ENCODE peak calls at places on chromosomes 3 and 15, in six cellular contexts. R is H1, K is colonic mucosa, S is fibroblast of lung, I is neural progenitor cell, Y is SK-N-MC. M is an unnamed sample.
A peak's percentile ranks its signal among the peaks of the same experiment; 100 is the strongest.

GRCh38 chr15:63803106-63803886 is 30.5 kb downstream of the HERC1 start:
- DNase-seq in R (no peak), K (no peak), S (peak; percentile 51), I (no peak), Y (no peak), M (no peak)

GRCh38 chr3:177800565-177800964 is 603.3 kb upstream of the TBL1XR1 start:
- DNase-seq in R (no peak), K (no peak), S (peak; percentile 56), I (no peak), Y (no peak), M (no peak)

GRCh38 chr3:78734048-78734637 is 1033.7 kb downstream of the ROBO1 start:
- DNase-seq in R (no peak), K (no peak), S (peak; percentile 74), I (no peak), Y (no peak), M (no peak)

GRCh38 chr3:136120373-136121348 is 75.5 kb downstream of the MSL2 start:
- DNase-seq in R (no peak), K (no peak), S (peak; percentile 81), I (no peak), Y (peak; percentile 97), M (peak; percentile 61)

GRCh38 chr15:101121511-101122090 is 130.2 kb downstream of the CHSY1 start:
- DNase-seq in R (peak; percentile 78), K (peak; percentile 58), S (peak; percentile 65), I (peak; percentile 61), Y (no peak), M (peak; percentile 52)

GRCh38 chr3:148975277-148975676 is 16.1 kb upstream of the GYG1 start:
- DNase-seq in R (no peak), K (no peak), S (no peak), I (no peak), Y (no peak), M (peak; percentile 46)

GRCh38 chr3:136396916-136397315 is 146.8 kb downstream of the PCCB start:
- DNase-seq in R (no peak), K (no peak), S (peak; percentile 24), I (no peak), Y (no peak), M (no peak)

GRCh38 chr15:61038387-61038786 is 190.7 kb downstream of the RORA start:
- DNase-seq in R (no peak), K (peak; percentile 31), S (no peak), I (no peak), Y (no peak), M (no peak)

GRCh38 chr3:67296039-67296892 is 298.2 kb downstream of the KBTBD8 start:
- DNase-seq in R (peak; percentile 47), K (no peak), S (no peak), I (no peak), Y (no peak), M (no peak)

GRCh38 chr3:28188686-28189085 is 52.7 kb upstream of the CMC1 start:
- DNase-seq in R (no peak), K (no peak), S (no peak), I (no peak), Y (no peak), M (no peak)

DNA sequence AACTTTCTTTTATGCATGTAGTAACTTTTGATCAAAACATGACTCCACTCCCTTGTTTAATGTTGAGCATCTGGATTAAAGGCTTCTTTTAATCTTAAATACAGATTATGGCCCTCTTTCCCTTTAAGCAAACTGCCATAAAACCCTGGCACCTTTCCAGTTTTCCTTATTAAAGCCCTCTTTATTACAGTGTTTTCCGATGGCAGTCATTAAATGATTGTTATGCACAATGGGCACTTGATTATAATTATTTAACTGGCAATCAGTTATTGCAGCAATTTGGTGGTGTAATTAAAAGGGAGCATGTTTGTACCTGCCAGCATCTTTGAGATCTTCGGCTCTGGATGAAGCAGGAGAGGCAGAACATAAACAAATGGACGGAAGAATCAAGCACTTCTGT is 166.9 kb downstream of the VGLL4 start:
- DNase-seq in R (no peak), K (peak; percentile 32), S (no peak), I (no peak), Y (no peak), M (no peak)
- H3K4me3 ChIP-seq in R (no peak overlapping the region), K (no peak overlapping the region), S (no peak overlapping the region), I (no peak overlapping the region), Y (no peak overlapping the region), M (no peak overlapping the region)

GRCh38 chr3:140931801-140932200 is 9.8 kb upstream of the SLC25A36 start:
- DNase-seq in R (no peak), K (no peak), S (peak; percentile 27), I (no peak), Y (no peak), M (no peak)
- H3K9ac ChIP-seq in R (no peak overlapping the region), K (no peak overlapping the region), S (no peak overlapping the region), I (no peak overlapping the region), Y (no peak overlapping the region), M (no peak overlapping the region)

DNA sequence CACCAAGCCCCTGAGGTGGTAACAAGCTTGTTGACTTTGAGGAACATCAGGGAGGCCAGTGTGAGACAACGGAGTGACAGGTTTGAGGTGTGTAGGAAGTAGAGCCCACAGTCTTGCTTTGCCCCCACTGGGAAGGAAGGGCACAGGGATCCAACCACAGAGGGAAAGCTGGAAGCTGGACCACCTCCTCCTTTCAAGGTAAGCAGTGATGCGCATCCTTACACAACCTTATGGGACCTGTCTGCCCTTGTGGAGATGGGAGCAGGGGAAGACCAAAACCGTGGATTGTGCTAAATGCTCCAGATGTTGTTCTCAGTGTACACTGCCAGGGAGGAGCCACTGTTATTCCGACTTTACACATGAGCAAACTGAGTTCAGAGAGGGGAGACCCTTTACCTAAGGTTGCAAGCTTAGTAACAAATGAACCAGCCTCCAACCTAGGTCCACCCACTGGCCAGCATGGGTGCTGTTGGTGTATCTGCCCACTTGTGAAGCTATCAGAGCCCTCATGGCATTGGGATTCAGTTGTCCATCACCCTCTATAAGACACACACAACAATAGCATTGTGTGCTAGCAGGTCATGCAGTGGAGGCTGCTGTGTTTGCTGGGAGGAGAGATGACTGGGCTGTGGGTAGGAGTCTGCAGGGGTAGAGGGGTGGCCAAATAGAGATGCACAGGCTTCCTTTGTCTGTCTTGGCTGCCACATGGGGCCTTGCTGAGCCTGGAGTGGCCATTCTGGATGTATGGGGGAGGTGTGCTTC is 600 bp upstream of the LSMEM2 start:
- DNase-seq in R (no peak), K (no peak), S (no peak), I (no peak), Y (no peak), M (no peak)
- H3K27ac ChIP-seq in R (no peak overlapping the region), K (no peak overlapping the region), S (no peak overlapping the region), I (no peak overlapping the region), Y (no peak overlapping the region), M (no peak overlapping the region)

GRCh38 chr15:88401269-88401971 is 65.8 kb downstream of the MRPL46 start:
- DNase-seq in R (no peak), K (no peak), S (no peak), I (no peak), Y (no peak), M (peak; percentile 77)

GRCh38 chr15:88401972-88402656 is 65.1 kb downstream of the MRPL46 start:
- DNase-seq in R (no peak), K (no peak), S (no peak), I (peak; percentile 68), Y (no peak), M (peak; percentile 79)

GRCh38 chr15:88400069-88400468 is 67.1 kb downstream of the MRPL46 start:
- DNase-seq in R (no peak), K (no peak), S (no peak), I (no peak), Y (no peak), M (no peak)

GRCh38 chr15:88400591-88400990 is 66.6 kb downstream of the MRPL46 start:
- DNase-seq in R (no peak), K (no peak), S (no peak), I (peak; percentile 36), Y (no peak), M (peak; percentile 88)

DNA sequence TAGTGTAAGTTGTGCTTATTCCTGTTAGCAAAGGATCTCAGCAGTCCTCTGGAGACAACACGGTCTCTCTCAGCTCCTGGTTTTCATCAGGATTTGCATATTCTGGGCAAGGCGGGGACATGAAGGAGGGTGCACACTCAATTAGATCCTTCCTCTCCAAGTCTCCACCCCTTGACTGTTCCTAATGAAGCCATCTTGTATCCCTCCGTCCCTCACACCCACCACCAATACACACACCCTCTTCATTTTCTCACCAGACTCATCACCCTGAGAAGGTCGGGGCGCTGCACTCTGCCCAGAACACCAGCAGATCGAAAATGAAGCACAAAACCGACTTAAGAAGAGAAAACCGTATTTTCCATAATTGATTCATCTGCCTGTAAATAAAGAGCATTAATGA is 63.7 kb downstream of the MRPL46 start:
- DNase-seq in R (no peak), K (no peak), S (no peak), I (no peak), Y (no peak), M (no peak)
- H3K4me3 ChIP-seq in R (no peak overlapping the region), K (no peak overlapping the region), S (no peak overlapping the region), I (no peak overlapping the region), Y (peak overlapping the region; percentile 64), M (no peak overlapping the region)

DNA sequence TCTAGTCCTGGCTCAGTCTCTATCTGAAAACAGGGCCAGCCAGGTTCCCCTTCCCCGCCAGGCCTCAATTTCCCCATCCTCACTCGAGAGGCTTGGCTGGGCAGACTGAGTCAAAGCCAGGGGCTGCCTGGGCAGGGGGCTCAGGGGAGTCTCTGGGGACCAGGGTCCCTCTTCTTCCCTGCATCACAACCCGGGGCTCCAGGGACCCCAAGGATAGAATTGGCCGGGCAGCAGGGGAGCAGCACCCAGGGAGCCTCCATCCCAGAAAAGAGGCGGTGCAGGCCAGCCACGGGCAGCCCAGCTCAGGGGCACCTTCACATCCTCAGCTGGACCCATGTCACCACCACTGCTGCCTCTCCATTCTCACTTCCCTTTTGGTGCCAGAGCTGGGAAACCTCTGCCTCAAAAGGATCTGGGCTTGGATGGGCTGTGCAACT is 13.3 kb upstream of the PLXND1 start:
- DNase-seq in R (no peak), K (no peak), S (no peak), I (no peak), Y (no peak), M (no peak)
- H3K9ac ChIP-seq in R (no peak overlapping the region), K (no peak overlapping the region), S (no peak overlapping the region), I (no peak overlapping the region), Y (no peak overlapping the region), M (no peak overlapping the region)

GRCh38 chr3:127654374-127654773 is 18.4 kb upstream of the ABTB1 start:
- DNase-seq in R (no peak), K (no peak), S (no peak), I (no peak), Y (no peak), M (no peak)
- H3K27ac ChIP-seq in R (no peak overlapping the region), K (no peak overlapping the region), S (no peak overlapping the region), I (no peak overlapping the region), Y (no peak overlapping the region), M (no peak overlapping the region)

DNA sequence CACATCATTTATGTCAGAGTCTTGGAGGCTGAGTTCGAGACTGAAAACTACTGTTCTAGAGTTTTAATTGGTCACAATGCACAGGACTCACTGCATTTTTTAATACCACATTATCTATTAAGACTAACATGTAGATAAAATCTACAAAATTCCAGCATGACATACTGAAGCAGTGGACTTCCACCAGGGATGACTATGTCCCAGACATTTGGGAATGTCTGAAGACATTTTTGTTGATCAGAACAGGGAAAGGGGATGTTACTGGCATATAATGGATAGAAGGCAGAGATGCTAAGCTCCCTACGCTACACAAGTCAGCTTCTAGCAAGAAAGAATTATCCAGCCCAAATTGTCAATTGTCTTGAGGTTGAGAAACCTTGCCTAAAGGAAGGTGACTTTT is 419.0 kb upstream of the TGFBR2 start:
- DNase-seq in R (no peak), K (no peak), S (peak; percentile 19), I (no peak), Y (no peak), M (no peak)
- H3K4me3 ChIP-seq in R (no peak overlapping the region), K (no peak overlapping the region), S (no peak overlapping the region), I (no peak overlapping the region), Y (no peak overlapping the region), M (no peak overlapping the region)